ENCODE peak calls at places on chromosomes 16 and 17, in six cellular contexts. E is HCT116, D is HepG2, L is NT2/D1, W is H1, M is GM12878. N is an unnamed sample.

GRCh38 chr17:21271767-21272166 is 12.7 kb upstream of the MAP2K3 start:
- DNase-seq in W (no peak), M (no peak), E (no peak), L (no peak), D (no peak), N (peak)

GRCh38 chr17:36529121-36529520 is 5.5 kb downstream of the MYO19 start:
- DNase-seq in E (no peak), W (no peak), D (no peak), M (no peak), L (no peak), N (peak)

GRCh38 chr17:80285237-80285920 is 24.7 kb downstream of the RNF213 start:
- DNase-seq in E (no peak), M (no peak), D (no peak), L (no peak), W (no peak), N (no peak)

GRCh38 chr17:81365601-81366585 is 29.4 kb upstream of the BAHCC1 start:
- DNase-seq in W (no peak), M (peak), E (peak), L (no peak), D (peak), N (peak)

GRCh38 chr16:27199747-27200146 is 3.6 kb upstream of the KDM8 start:
- DNase-seq in L (no peak), D (no peak), M (peak), W (no peak), E (no peak), N (no peak)

GRCh38 chr16:69564845-69565610 is 738 bp upstream of the NFAT5 start:
- DNase-seq in L (no peak), M (no peak), D (no peak), E (no peak), W (no peak), N (no peak)

GRCh38 chr17:9383828-9384227 is 191.8 kb downstream of the STX8 start:
- DNase-seq in M (no peak), E (no peak), D (no peak), W (no peak), L (no peak), N (no peak)

GRCh38 chr17:82411396-82412053 is 6.6 kb upstream of the HEXD start:
- DNase-seq in E (no peak), L (no peak), M (no peak), D (no peak), W (no peak), N (no peak)

GRCh38 chr16:15035163-15035729 is 20.6 kb downstream of the NTAN1 start:
- DNase-seq in E (no peak), D (no peak), L (no peak), W (no peak), M (no peak), N (no peak)
- TF ChIP-seq ZNF274 in E (no peak), D (no peak), L (no peak), W (no peak), M (no peak), N (no peak)

GRCh38 chr16:81616321-81617020 is 162.6 kb upstream of the PLCG2 start:
- DNase-seq in E (no peak), D (no peak), M (peak), L (no peak), W (no peak), N (no peak)
- TF ChIP-seq ZNF274 in E (no peak), D (no peak), M (no peak), L (no peak), W (no peak), N (no peak)

GRCh38 chr17:73973881-73974409 is 229.5 kb upstream of the RPL38 start:
- DNase-seq in E (no peak), D (no peak), M (no peak), W (no peak), L (no peak), N (no peak)
- TF ChIP-seq ZNF274 in E (no peak), D (no peak), M (no peak), W (no peak), L (no peak), N (no peak)

GRCh38 chr16:84262939-84263338 is 23.1 kb upstream of the KCNG4 start:
- DNase-seq in L (no peak), E (no peak), W (no peak), D (no peak), M (no peak), N (no peak)

GRCh38 chr16:84268231-84268630 is 26.4 kb upstream of the WFDC1 start:
- DNase-seq in E (no peak), W (no peak), L (no peak), D (no peak), M (no peak), N (no peak)

GRCh38 chr16:84267380-84267779 is 27.3 kb upstream of the WFDC1 start:
- DNase-seq in L (no peak), E (no peak), D (no peak), W (no peak), M (no peak), N (no peak)

GRCh38 chr16:84268661-84269060 is 26.0 kb upstream of the WFDC1 start:
- DNase-seq in W (no peak), L (no peak), D (no peak), E (no peak), M (no peak), N (no peak)

DNA sequence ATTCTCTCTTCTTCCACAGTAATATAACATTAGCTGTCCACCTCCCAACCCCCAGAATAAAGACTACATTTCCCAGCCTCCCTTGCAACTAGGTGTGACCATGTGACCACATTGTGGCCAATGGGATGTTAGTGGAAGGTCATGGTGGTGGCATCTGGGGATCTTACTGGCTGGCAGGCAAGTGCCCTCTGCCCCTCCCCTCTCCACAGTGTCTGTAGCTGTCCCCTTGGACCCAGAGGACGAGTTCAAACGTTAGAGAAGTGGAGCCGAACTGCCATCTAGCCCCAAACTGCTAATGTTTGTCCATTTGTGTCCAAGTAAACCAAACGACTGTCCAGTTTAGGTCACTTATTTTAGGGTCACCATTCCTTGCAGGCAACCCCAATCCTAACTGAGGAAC is 26.6 kb upstream of the KCNG4 start:
- DNase-seq in M (peak), E (peak), L (peak), W (peak), D (peak), N (peak)
- TF ChIP-seq ZNF274 in M (no peak), E (no peak), L (no peak), W (no peak), D (no peak), N (no peak)

DNA sequence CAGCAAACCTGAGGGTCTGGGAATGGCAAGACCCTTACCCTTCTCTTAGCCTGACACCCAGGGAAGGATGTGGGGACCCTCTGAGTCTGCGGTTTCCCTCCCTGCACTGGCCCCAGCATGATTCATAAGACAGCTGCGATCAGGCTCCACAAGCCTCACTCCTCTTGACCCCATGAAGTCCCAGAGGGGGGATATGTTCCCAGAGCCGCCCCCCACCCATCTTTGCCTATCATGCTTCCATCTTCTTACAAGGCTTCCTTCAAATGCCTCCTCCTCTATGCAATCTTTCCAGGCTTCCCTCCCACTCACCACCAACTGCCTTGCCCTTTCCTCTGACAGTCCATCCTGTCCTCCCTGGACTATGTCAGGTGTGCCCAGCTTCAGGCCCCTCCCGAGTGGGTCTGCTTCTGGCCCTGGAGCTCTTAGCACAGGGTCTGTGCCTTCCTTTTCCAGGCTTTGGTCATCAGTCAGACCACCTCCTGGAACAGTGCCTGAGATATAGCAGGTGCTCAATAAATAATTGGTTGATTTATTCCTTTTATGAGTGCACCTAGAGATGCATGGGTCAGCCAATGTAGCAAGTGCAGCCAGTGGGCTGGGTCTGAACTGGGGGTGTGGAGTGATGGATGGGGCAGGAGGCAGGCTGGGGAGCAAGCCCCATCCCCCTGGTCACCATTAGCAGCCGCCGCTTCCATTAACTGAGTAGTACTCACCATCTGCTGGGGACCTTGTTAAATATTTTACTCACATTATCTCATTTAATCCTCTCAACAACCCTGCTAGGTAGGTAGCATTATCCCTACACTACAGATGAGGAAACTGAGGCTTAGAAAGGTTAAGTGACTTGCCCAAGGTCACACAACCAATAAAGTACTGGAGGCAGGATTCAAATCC is 8.4 kb downstream of the DLX3 start:
- DNase-seq in D (no peak), W (no peak), M (no peak), E (no peak), L (no peak), N (no peak)
- TF ChIP-seq ZNF274 in D (no peak), W (no peak), M (no peak), E (no peak), L (no peak), N (no peak)

GRCh38 chr17:48577946-48578615 is at the start of gene HOXB4:
- DNase-seq in E (no peak), D (no peak), L (no peak), W (no peak), M (peak), N (peak)

GRCh38 chr17:48582750-48583069 is 4.6 kb upstream of the HOXB4 start:
- DNase-seq in L (no peak), D (no peak), E (no peak), W (no peak), M (no peak), N (no peak)

GRCh38 chr17:48578616-48579560 is 738 bp upstream of the HOXB4 start:
- DNase-seq in D (no peak), E (no peak), W (no peak), L (no peak), M (no peak), N (peak)

GRCh38 chr17:48577330-48577945 is 712 bp downstream of the HOXB4 start:
- DNase-seq in M (no peak), E (no peak), D (no peak), W (no peak), L (no peak), N (no peak)

GRCh38 chr17:48579738-48580543 is 1.8 kb upstream of the HOXB4 start:
- DNase-seq in E (no peak), L (no peak), M (no peak), W (no peak), D (no peak), N (peak)
- TF ChIP-seq ZNF274 in E (no peak), L (no peak), M (no peak), W (no peak), D (no peak), N (no peak)

DNA sequence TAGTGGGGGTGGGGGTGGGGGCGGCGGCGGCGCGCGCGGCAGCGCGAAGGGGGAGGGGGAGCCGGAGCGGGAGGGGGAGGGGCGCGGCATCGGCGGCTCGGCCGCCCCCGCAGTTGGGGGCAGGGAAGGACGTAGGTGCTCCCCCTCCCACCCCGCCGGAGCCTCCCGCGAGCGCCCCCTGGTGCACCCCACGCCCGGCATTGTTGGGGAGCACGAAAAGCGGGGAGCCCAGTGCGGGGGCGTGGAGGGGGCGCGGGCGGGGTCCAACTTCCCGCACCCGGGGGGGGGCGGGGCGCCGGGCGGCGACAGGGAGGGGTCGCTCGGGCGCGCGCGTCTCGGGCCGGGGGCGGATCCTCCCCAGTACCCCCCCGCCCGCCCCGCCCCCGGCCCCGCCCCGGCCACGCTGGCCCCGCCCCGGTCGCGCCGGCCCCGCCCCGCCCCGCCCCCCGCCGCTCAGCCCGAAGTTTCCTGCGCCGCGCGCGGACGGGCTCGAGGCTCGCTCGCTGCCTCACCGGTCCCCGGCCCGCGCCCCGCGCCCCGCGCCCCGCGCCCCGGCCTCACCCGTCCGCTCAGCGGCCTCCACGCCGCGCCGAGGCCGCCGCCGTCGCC is at the start of gene CACNA1H:
- DNase-seq in E (no peak), W (peak), M (no peak), D (no peak), L (no peak), N (peak)
- TF ChIP-seq ZNF274 in E (no peak), W (no peak), M (no peak), D (no peak), L (no peak), N (no peak)

GRCh38 chr16:57132470-57132869 is 40.1 kb downstream of the CPNE2 start:
- DNase-seq in W (no peak), M (no peak), L (no peak), E (no peak), D (peak), N (no peak)
- TF ChIP-seq ZNF274 in W (no peak), M (no peak), L (no peak), E (no peak), D (no peak), N (no peak)

DNA sequence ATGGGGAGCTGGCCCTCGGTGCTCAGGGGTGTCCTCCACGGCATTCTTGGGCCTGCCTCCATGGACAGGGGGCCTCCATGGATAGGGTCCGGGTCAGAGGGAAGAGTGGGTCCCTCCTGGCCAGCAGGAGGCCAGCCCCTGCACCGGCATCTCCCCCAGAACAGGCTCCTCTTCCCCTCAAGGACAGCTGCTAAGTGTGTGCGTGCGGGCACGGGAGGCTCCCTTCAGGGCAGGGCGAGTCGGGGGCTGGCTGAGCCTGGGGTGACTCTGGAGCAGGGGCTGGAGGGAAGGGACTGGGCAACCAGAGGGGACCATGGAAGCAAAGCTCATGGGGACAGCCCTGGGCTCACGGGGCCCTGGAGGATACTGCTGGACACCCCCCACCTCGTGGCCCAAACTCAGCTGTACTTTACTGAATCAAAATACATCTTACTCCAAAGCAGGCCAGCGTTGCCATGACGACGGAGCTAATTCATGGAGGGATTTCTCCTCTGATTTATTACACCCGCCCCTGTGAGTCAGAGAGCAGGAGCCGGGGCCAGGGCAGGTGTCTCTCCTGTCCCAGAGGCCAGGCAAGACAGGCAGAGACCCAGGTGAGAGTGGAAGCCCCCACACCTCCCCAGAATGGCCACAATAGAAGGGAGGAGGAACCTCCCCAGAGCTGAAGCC is 2.1 kb downstream of the CASKIN1 start:
- DNase-seq in D (no peak), W (no peak), E (no peak), M (no peak), L (no peak), N (peak)
- TF ChIP-seq ZNF274 in D (no peak), W (no peak), E (no peak), M (no peak), L (no peak), N (no peak)

GRCh38 chr17:32491371-32492280 is 4.8 kb downstream of the CDK5R1 start:
- DNase-seq in E (no peak), M (no peak), L (no peak), W (no peak), D (no peak), N (peak)

GRCh38 chr17:32488177-32488542 is 1.4 kb downstream of the CDK5R1 start:
- DNase-seq in M (no peak), L (no peak), E (no peak), W (no peak), D (no peak), N (no peak)

GRCh38 chr17:32488604-32489180 is 1.9 kb downstream of the CDK5R1 start:
- DNase-seq in E (no peak), D (no peak), M (no peak), W (no peak), L (no peak), N (no peak)

GRCh38 chr17:32489320-32490100 is 2.7 kb downstream of the CDK5R1 start:
- DNase-seq in L (no peak), D (no peak), E (no peak), W (no peak), M (no peak), N (no peak)

DNA sequence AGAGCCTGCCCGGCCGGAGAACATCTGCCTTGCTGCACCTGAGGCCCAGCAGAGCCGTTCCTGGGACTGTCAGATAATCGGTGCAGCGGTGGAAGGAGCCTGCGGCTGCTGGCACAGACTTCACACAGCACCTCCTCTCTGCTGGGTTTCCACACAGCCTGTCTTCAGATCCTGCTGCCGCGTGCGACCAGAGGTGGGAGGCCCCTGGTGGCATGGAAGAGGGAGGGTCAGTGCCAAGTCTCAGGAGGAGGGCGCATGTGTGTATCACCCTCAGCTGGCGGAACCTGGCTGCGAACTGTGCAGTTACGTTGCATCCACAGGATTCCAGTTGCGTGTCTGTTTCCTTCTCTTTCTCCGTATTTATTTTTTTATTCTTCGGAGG is 3.3 kb downstream of the CDK5R1 start:
- DNase-seq in M (no peak), E (no peak), L (no peak), D (no peak), W (no peak), N (no peak)
- TF ChIP-seq ZNF274 in M (no peak), E (no peak), L (no peak), D (no peak), W (no peak), N (no peak)